ENCODE peak calls at places on chromosomes 12 and 14, in seven cellular contexts. P is bronchial epithelial cell, Y is cardiac fibroblast, I is MCF 10A, N is nephron progenitor cell, T is stomach, L is A549. K is an unnamed sample.

GRCh38 chr14:106605548-106606448 is 1079.4 kb downstream of the TMEM121 start:
- DNase-seq in P (no peak), Y (no peak), I (peak; percentile 40), N (no peak), T (peak; percentile 52), L (peak; percentile 24), K (peak; percentile 94)

GRCh38 chr12:101924647-101925046 is 47.3 kb downstream of the DRAM1 start:
- DNase-seq in P (no peak), Y (no peak), I (no peak), N (no peak), T (no peak), L (peak; percentile 22), K (no peak)

GRCh38 chr12:54773593-54773992 is 80.7 kb upstream of the MUCL1 start:
- DNase-seq in P (no peak), Y (no peak), I (no peak), N (no peak), T (no peak), L (no peak), K (no peak)

GRCh38 chr12:131803995-131804521 is 24.1 kb upstream of the MMP17 start:
- DNase-seq in P (no peak), Y (peak; percentile 57), I (peak; percentile 27), N (peak; percentile 18), T (no peak), L (no peak), K (no peak)

GRCh38 chr12:4421590-4422031 is 24.0 kb downstream of the FGF6 start:
- DNase-seq in P (peak; percentile 38), Y (peak; percentile 39), I (peak; percentile 64), N (peak; percentile 51), T (no peak), L (peak; percentile 41), K (peak; percentile 28)

GRCh38 chr14:102586420-102587119 is 5.9 kb upstream of the RCOR1 start:
- DNase-seq in P (no peak), Y (peak; percentile 52), I (no peak), N (no peak), T (no peak), L (no peak), K (no peak)

GRCh38 chr14:102479777-102480176 is 29.8 kb downstream of the ANKRD9 start:
- DNase-seq in P (no peak), Y (no peak), I (no peak), N (no peak), T (peak; percentile 80), L (no peak), K (no peak)

GRCh38 chr12:76073561-76073960 is 10.9 kb downstream of the NAP1L1 start:
- DNase-seq in P (no peak), Y (no peak), I (no peak), N (no peak), T (no peak), L (no peak), K (no peak)

GRCh38 chr12:42299392-42300308 is 26.2 kb downstream of the ZCRB1 start:
- DNase-seq in P (peak; percentile 75), Y (peak; percentile 18), I (peak; percentile 23), N (no peak), T (no peak), L (peak; percentile 49), K (peak; percentile 93)

GRCh38 chr12:107344035-107344808 is 250.9 kb upstream of the CRY1 start:
- DNase-seq in P (peak; percentile 92), Y (no peak), I (peak; percentile 68), N (no peak), T (no peak), L (peak; percentile 96), K (no peak)

GRCh38 chr12:66176525-66176924 is 6.7 kb upstream of the TMBIM4 start:
- DNase-seq in P (peak; percentile 65), Y (peak; percentile 71), I (no peak), N (no peak), T (no peak), L (no peak), K (no peak)

GRCh38 chr12:63129927-63130326 is 21.1 kb downstream of the AVPR1A start:
- DNase-seq in P (no peak), Y (no peak), I (no peak), N (no peak), T (no peak), L (no peak), K (no peak)

GRCh38 chr14:72683787-72684186 is 210.1 kb downstream of the DPF3 start:
- DNase-seq in P (no peak), Y (no peak), I (no peak), N (no peak), T (no peak), L (no peak), K (no peak)

GRCh38 chr12:114339626-114340025 is 66.3 kb downstream of the TBX5 start:
- DNase-seq in P (no peak), Y (peak; percentile 17), I (no peak), N (no peak), T (no peak), L (no peak), K (no peak)

GRCh38 chr14:105317546-105317945 is 3.0 kb downstream of the PACS2 start:
- DNase-seq in P (peak; percentile 22), Y (peak; percentile 53), I (no peak), N (no peak), T (no peak), L (no peak), K (peak; percentile 32)

DNA sequence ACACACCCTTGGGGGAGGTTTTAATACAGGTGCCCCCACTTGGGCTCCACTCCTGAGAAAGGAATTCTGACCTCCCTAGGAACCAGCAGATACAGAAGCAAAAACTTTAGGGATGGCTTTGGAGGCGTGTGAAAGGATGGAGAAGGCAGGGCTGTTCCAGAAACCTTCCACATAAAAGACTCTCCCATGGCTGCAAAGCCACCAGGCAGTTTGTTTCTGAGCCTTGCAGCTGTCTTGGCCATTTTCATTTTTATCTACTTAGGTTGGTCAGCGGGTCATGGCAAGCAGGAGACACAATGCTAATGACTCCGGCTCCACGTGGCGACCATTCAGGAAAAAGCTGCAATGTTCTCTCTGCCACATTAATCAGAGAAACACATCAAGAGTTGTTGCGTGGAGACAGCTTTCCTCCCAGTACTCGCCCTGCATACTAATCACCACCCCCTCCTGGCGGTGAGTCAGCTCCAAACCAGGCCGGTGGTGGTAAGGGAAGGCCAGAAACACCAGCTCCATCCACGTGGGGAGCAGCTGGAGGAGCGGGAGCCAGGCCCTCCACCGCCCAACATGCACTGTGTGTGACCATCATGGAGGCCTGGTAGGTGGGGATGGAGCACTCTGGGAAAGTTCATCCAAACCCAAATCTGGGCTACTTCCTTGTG is 30.9 kb upstream of the IRF2BPL start:
- DNase-seq in P (peak; percentile 60), Y (peak; percentile 87), I (peak; percentile 83), N (no peak), T (peak; percentile 56), L (peak; percentile 66), K (no peak)
- TF ChIP-seq CTCF in P (no peak), Y (peak; percentile 45), I (peak; percentile 15), N (no peak), T (no peak), L (no peak), K (no peak)

GRCh38 chr14:21860172-21860571 is 186.6 kb upstream of the OR4E1 start:
- DNase-seq in P (peak; percentile 47), Y (peak; percentile 3), I (peak; percentile 43), N (peak; percentile 8), T (no peak), L (peak; percentile 28), K (peak; percentile 65)
- TF ChIP-seq CTCF in P (peak; percentile 56), Y (peak; percentile 23), I (peak; percentile 49), N (peak; percentile 39), T (no peak), L (peak; percentile 41), K (peak; percentile 69)

DNA sequence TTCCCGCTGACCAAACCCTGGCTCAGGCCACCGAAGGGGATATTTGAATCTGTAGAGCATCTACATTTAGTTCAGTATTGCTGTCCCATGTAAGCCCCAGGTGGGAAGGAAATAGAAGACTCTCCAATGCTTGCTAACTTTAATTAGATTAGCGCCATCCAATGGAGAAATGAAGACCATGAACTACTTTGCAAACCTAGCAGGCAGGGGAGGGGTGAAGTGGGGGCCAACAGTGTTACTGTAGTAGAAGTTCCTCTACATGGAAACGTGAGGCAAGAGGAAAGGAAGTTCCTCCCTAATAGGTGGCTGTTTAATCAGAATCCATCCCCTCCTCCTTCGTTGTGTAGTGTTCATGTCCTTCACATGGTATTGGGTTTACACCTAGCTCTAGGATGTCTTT is 9.3 kb upstream of the DENND5B start:
- DNase-seq in P (no peak), Y (no peak), I (no peak), N (no peak), T (no peak), L (peak; percentile 45), K (no peak)
- TF ChIP-seq CTCF in P (no peak), Y (no peak), I (no peak), N (no peak), T (no peak), L (no peak), K (no peak)

DNA sequence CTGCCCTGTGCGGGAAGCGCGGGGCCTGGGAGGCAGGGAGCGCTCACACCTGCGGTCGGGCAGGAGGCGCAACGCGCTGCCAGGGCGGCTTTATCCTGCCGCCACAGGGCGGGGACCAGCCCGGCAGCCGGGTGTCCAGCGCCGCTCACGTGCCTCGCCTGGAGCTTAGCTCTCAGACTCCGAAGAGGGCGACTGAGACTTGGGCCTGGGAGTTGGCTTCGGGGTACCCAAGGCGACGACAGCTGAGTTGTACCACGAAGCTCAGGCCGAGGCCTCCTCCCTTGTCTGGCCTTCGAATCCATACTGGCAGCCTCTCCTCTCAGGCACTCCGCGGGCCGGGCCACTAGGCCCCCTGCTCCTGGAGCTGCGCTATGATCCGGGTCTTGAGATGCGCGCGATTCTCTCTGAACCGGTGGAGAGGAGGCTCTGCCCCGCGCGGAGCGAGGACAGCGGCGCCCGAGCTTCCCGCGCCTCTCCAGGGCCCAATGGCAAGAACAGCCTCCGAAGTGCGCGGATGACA is 6.9 kb downstream of the SIX1 start:
- DNase-seq in P (no peak), Y (no peak), I (no peak), N (peak; percentile 41), T (no peak), L (no peak), K (no peak)
- TF ChIP-seq CTCF in P (no peak), Y (no peak), I (no peak), N (no peak), T (no peak), L (no peak), K (no peak)

DNA sequence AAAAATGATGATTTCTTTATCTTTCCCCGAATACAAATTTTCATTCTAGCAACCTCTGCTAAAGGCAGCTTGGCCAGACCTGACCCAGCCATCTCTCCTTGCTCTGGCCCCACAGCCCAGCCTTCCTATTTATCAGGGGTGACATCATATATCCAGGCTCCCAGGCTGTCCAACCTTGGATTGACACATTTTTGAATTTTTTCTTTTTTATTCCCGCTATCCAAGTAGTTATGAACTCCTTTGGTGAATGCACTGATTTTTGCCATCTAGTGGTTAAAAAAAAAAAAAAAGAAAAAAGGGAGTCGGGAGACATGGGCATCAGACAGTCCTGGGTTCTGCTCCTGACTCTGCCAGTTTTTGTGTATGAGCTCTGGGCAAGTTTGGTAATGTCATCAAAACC is 120.5 kb downstream of the PTPN11 start:
- DNase-seq in P (no peak), Y (no peak), I (no peak), N (no peak), T (no peak), L (peak; percentile 33), K (no peak)
- TF ChIP-seq CTCF in P (no peak), Y (no peak), I (no peak), N (no peak), T (no peak), L (peak; percentile 35), K (no peak)